ENCODE peak calls at places on chromosomes 11 and 22, in four cellular contexts. One of them, this sample, is unnamed.

GRCh38 chr11:331332-332060 is 10.8 kb upstream of the IFITM3 start:
- DNase-seq in H1: no peak
- DNase-seq in HepG2: no peak
- DNase-seq in K562: no peak
- DNase-seq in this sample: no peak

GRCh38 chr11:79940165-79940564 is 499.3 kb upstream of the TENM4 start:
- DNase-seq in H1: no peak
- DNase-seq in HepG2: no peak
- DNase-seq in K562: no peak
- DNase-seq in this sample: no peak

GRCh38 chr11:2199466-2200341 is 28.1 kb upstream of the TH start:
- DNase-seq in H1: no peak
- DNase-seq in HepG2: no peak
- DNase-seq in K562: no peak
- DNase-seq in this sample: no peak

GRCh38 chr11:2587976-2588748 is 111.6 kb downstream of the KCNQ1OT1 start:
- DNase-seq in H1: no peak
- DNase-seq in HepG2: no peak
- DNase-seq in K562: no peak
- DNase-seq in this sample: no peak

GRCh38 chr11:125268611-125269010 is 104.1 kb downstream of the PKNOX2 start:
- DNase-seq in H1: no peak
- DNase-seq in HepG2: no peak
- DNase-seq in K562: no peak
- DNase-seq in this sample: no peak

GRCh38 chr22:42962295-42963230 is 52.4 kb downstream of the PACSIN2 start:
- DNase-seq in H1: no peak
- DNase-seq in HepG2: no peak
- DNase-seq in K562: no peak
- DNase-seq in this sample: no peak

GRCh38 chr22:48871176-48871840 is 956.4 kb downstream of the BRD1 start:
- DNase-seq in H1: no peak
- DNase-seq in HepG2: no peak
- DNase-seq in K562: no peak
- DNase-seq in this sample: no peak

GRCh38 chr11:84136926-84137325 is 850.8 kb upstream of the CCDC90B start:
- DNase-seq in H1: no peak
- DNase-seq in HepG2: no peak
- DNase-seq in K562: no peak
- DNase-seq in this sample: no peak

GRCh38 chr11:35802672-35803071 is 140.1 kb downstream of the TRIM44 start:
- DNase-seq in H1: no peak
- DNase-seq in HepG2: no peak
- DNase-seq in K562: no peak
- DNase-seq in this sample: no peak

GRCh38 chr11:120807414-120808150 is 216.3 kb upstream of the TBCEL start:
- DNase-seq in H1: no peak
- DNase-seq in HepG2: peak; percentile 60
- DNase-seq in K562: no peak
- DNase-seq in this sample: peak; percentile 71

GRCh38 chr22:41589260-41589600 is 410 bp downstream of the PMM1 start:
- DNase-seq in H1: peak; percentile 17
- DNase-seq in HepG2: no peak
- DNase-seq in K562: peak; percentile 62
- DNase-seq in this sample: no peak

GRCh38 chr11:65862191-65862735 is 2.0 kb downstream of the MUS81 start:
- DNase-seq in H1: no peak
- DNase-seq in HepG2: no peak
- DNase-seq in K562: no peak
- DNase-seq in this sample: no peak

GRCh38 chr22:50198624-50199017 is 2.2 kb upstream of the SELENOO start:
- DNase-seq in H1: no peak
- DNase-seq in HepG2: no peak
- DNase-seq in K562: no peak
- DNase-seq in this sample: no peak

GRCh38 chr22:23533328-23533762 is 46.7 kb downstream of the IGLL1 start:
- DNase-seq in H1: peak; percentile 53
- DNase-seq in HepG2: peak; percentile 59
- DNase-seq in K562: peak; percentile 67
- DNase-seq in this sample: peak; percentile 58

GRCh38 chr11:111459506-111460270 is 52.5 kb downstream of the BTG4 start:
- DNase-seq in H1: no peak
- DNase-seq in HepG2: peak; percentile 37
- DNase-seq in K562: no peak
- DNase-seq in this sample: no peak

DNA sequence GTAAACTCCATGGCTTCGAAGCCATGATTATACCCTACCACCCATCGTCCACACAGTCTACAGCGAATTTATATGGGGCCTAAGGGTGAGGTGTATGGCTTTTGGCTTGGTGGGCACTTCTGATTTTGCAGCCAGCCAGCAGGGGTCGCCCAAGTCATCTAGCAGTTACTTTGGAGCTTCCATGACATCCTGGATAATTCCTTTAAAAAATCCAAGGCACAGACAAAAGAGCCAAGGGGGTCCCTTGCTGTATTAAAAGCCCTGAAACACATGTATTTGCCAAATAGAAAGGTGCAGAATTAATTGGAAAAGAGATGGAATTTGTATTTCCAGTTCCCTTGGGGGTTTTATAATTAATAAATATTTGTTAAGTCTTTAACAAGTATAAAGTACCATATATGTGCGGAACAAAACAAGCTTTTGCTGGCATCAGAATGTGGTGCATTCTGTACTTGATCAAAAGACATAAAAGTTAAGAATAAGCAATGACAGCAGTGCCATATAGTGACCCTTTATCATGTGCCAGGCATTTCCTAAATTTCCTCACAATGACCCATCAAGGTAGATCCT is 132.8 kb upstream of the PITPNB start:
- DNase-seq in H1: peak; percentile 44
- DNase-seq in HepG2: peak; percentile 43
- DNase-seq in K562: peak; percentile 41
- DNase-seq in this sample: peak; percentile 21
- TF ChIP-seq CHD2 in H1: no peak
- TF ChIP-seq CHD2 in HepG2: no peak
- TF ChIP-seq CHD2 in K562: no peak
- TF ChIP-seq CHD2 in this sample: no peak

GRCh38 chr11:22703040-22703439 is 36.6 kb downstream of the GAS2 start:
- DNase-seq in H1: no peak
- DNase-seq in HepG2: peak; percentile 88
- DNase-seq in K562: no peak
- DNase-seq in this sample: peak; percentile 3
- TF ChIP-seq JUN in H1: peak; percentile 35
- TF ChIP-seq JUN in HepG2: peak; percentile 95
- TF ChIP-seq JUN in K562: no peak
- TF ChIP-seq JUN in this sample: no peak

DNA sequence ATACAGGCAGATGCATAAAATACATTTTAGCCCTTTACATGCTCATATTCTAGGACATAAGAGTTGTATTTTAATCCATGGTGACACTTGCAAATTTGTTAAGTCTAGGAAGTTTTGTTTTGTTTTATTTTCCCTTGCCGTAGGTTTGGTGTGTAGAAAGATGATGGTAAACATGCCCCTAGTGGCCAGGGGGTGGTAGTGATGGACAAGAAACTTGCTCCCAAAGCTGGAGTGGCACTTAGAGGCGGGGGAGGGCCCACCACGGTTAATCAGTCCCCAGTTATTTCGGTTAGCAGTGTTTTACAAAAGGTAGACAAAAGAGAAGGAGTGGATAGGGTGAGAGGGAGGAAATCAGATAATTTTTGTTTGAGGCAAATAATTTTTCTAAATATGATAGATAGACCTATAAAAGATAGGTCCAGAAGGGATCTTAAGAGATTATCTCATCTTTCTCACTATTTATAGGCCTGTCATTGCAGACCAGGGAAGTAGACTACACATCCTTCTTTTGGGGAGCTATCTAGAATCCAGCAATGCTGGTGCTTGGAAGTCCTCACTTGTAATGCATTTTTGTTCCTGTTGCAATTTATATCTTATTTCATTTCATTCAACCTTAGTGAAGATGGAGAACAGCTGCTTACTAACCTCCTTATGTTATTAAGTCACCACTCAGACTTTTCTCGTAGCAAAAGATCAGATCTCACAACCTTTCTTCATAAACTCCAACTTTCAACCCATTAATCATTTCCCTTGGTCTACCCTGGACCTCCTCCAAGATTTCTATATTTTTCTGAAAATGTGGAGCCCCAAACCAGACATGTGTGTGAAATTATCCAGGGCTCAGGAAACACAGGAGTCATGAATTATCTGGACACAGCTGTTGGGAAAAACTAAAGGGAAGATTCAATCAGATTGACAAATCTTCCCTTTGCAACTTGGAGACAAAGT is 5.9 kb upstream of the BDNF start:
- DNase-seq in H1: no peak
- DNase-seq in HepG2: peak; percentile 20
- DNase-seq in K562: peak; percentile 60
- DNase-seq in this sample: peak; percentile 64
- TF ChIP-seq CTCF in H1: peak; percentile 67
- TF ChIP-seq CTCF in HepG2: peak; percentile 35
- TF ChIP-seq CTCF in K562: peak; percentile 63
- TF ChIP-seq CTCF in this sample: peak; percentile 41

GRCh38 chr22:47067331-47067890 is 305.0 kb downstream of the TBC1D22A start:
- DNase-seq in H1: no peak
- DNase-seq in HepG2: no peak
- DNase-seq in K562: no peak
- DNase-seq in this sample: no peak
- TF ChIP-seq CHD2 in H1: no peak
- TF ChIP-seq CHD2 in HepG2: no peak
- TF ChIP-seq CHD2 in K562: no peak
- TF ChIP-seq CHD2 in this sample: no peak

DNA sequence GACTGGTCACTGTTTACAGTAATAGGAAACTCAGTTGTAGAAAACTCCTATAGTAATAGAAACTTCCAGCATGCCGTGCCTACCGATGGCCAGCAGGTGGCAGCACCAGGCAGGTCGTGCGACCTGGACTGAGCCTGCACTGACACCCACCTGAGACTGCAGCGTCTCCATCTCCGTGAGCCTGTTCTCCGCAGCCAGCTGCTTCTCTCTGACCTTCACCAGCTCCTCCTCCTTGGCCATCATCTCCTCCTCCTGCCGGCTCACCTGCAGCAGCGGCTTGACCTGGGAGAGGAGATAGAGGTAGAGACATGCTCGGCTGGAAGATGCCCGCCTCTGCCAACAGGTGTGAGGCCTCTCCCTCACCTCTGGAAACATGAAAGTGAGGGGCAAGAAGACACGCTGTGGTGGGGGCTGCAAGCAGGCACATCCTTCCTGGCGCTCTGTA is 48.5 kb downstream of the APOL1 start:
- DNase-seq in H1: peak; percentile 71
- DNase-seq in HepG2: peak; percentile 48
- DNase-seq in K562: peak; percentile 63
- DNase-seq in this sample: peak; percentile 70
- TF ChIP-seq JUN in H1: no peak
- TF ChIP-seq JUN in HepG2: no peak
- TF ChIP-seq JUN in K562: no peak
- TF ChIP-seq JUN in this sample: no peak

DNA sequence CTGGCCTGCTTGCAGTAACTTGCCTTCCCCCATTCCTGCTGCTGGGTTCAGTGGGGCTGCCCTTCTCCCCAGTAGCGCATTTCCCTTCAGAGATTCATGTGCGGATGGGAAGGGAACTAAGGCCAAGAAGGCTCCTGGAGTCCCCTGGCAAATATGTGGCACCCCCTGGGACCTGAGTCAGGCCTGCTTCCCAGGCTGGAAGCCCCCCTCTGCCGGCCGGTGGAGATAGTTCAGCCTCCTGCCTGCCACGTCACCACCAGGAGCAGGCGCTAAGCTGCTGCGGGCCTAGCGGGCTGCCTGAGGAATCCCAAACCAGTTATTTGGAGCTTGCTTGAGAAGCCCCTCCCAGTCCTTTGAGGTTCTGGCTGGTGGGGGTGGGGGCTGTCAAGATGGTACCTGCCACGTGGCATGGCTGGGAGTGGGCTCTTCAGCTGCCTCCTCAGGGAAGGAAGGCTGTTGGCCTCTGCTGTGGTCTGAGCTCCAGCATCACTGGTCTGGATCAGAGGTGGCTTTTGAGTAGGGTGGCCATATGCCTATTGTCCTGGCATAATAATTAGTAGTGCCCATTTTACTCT is 2.0 kb downstream of the SERPINH1 start:
- DNase-seq in H1: no peak
- DNase-seq in HepG2: peak; percentile 45
- DNase-seq in K562: peak; percentile 76
- DNase-seq in this sample: no peak
- TF ChIP-seq CTCF in H1: peak; percentile 66
- TF ChIP-seq CTCF in HepG2: peak; percentile 48
- TF ChIP-seq CTCF in K562: peak; percentile 75
- TF ChIP-seq CTCF in this sample: no peak

DNA sequence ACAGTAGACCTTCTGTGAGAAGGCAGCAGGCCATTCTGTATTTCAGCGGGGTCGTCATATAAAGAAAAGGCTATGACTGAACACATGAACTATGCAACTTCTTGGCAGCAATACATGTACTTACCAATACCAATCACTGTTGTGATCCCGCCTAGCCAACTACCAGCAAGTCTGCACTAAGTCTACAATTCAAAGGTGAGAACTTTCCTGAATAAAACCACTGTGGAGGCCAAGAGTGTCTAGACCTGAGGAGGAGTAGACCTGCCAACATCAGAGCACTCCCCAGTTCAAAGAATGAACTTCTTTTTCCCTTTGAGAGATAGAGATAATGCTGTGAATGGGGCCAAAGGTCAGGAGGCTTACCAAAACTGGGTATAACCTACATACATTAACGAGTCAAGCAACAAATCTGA is 108.2 kb downstream of the SIK3 start:
- DNase-seq in H1: no peak
- DNase-seq in HepG2: peak; percentile 90
- DNase-seq in K562: no peak
- DNase-seq in this sample: no peak
- TF ChIP-seq CHD2 in H1: no peak
- TF ChIP-seq CHD2 in HepG2: no peak
- TF ChIP-seq CHD2 in K562: no peak
- TF ChIP-seq CHD2 in this sample: no peak

DNA sequence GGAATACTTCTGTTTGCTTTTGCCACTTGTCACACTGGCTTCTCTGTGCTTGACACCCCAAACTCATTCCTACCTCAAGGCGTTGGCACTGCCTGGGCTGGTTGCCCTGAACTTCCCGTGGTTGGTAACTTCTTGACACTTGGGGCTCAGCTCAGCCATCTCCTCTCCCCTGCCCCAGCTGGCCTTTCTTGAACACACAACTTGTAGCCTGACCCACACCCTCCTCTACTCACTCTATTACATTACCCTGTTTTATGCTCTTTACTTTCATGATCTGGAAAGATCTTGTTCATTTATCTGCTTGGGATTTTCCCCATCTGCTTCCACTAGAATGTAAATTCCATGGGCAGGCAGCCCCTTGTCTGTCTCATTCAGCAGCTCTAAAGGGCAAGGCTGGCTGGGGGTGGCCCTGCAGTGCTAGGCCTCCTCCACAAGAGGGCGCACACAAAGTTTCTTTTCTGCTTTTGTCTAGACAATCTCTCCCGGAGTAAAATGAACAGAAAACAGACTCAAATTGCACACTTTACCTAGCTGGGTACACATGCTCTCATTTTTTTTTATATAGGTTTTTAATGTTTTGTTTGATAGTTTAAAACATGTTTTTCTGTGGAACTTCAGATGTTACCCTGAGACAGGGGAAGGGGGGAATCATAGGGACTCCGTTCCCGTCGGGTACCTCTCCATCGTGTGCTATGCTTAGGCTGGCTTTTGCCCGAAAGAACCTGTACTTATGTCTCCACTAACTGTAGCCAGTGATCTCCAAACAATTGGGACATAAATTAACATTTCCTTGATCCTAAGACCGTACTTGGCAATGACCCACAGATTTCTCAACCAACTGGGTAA is 16.4 kb upstream of the MRGPRX2 start:
- DNase-seq in H1: no peak
- DNase-seq in HepG2: peak; percentile 32
- DNase-seq in K562: peak; percentile 74
- DNase-seq in this sample: peak; percentile 39
- TF ChIP-seq JUN in H1: no peak
- TF ChIP-seq JUN in HepG2: no peak
- TF ChIP-seq JUN in K562: no peak
- TF ChIP-seq JUN in this sample: no peak